ENCODE peak calls at places on chromosome 16, in seven cellular contexts. P is gastrocnemius medialis, G is fibroblast of pulmonary artery, V is neural progenitor cell, J is esophagus squamous epithelium, R is GM12865, A is AG10803. D is an unnamed sample.
A peak's percentile ranks its signal among the peaks of the same experiment; 100 is the strongest.

GRCh38 chr16:85225721-85226120 is 113.4 kb upstream of the CIBAR2 start:
- DNase-seq in J (no peak), G (no peak), V (no peak), P (no peak), R (no peak), A (no peak), D (no peak)

GRCh38 chr16:47644166-47644565 is 183.0 kb downstream of the PHKB start:
- DNase-seq in R (no peak), V (no peak), A (peak; percentile 87), P (no peak), G (peak; percentile 95), J (no peak), D (no peak)

GRCh38 chr16:85563515-85564276 is 49.4 kb upstream of the GSE1 start:
- DNase-seq in V (no peak), P (no peak), G (peak; percentile 62), A (peak; percentile 34), R (no peak), J (no peak), D (no peak)

GRCh38 chr16:13070268-13070667 is 168.9 kb downstream of the SHISA9 start:
- DNase-seq in A (no peak), G (no peak), P (no peak), R (no peak), J (no peak), V (peak; percentile 93), D (no peak)

GRCh38 chr16:11675561-11676511 is 7.6 kb downstream of the SNN start:
- DNase-seq in J (no peak), G (no peak), V (no peak), A (no peak), P (peak; percentile 95), R (no peak), D (no peak)

GRCh38 chr16:88650749-88651275 is at the start of gene CYBA:
- DNase-seq in J (no peak), R (peak; percentile 94), A (peak; percentile 40), G (peak; percentile 41), V (peak; percentile 72), P (peak; percentile 37), D (peak; percentile 45)

GRCh38 chr16:65037558-65037957 is 84.3 kb downstream of the CDH11 start:
- DNase-seq in P (no peak), A (no peak), J (no peak), G (no peak), V (peak; percentile 43), R (no peak), D (no peak)

GRCh38 chr16:71681360-71681759 is 43.1 kb downstream of the PHLPP2 start:
- DNase-seq in A (no peak), J (no peak), V (no peak), P (no peak), R (no peak), G (no peak), D (no peak)

GRCh38 chr16:2529961-2530628 is 1.1 kb downstream of the CEMP1 start:
- DNase-seq in A (no peak), J (no peak), P (no peak), G (no peak), V (no peak), R (no peak), D (no peak)

GRCh38 chr16:22948603-22949368 is 134.8 kb downstream of the HS3ST2 start:
- DNase-seq in J (peak; percentile 15), R (peak; percentile 62), A (peak; percentile 45), G (peak; percentile 76), P (peak; percentile 31), V (peak; percentile 81), D (peak; percentile 75)

GRCh38 chr16:88605186-88606145 is 32.9 kb upstream of the IL17C start:
- DNase-seq in V (no peak), R (no peak), P (no peak), J (no peak), G (no peak), A (no peak), D (no peak)

GRCh38 chr16:19559242-19559910 is 3.9 kb downstream of the VPS35L start:
- DNase-seq in J (no peak), A (peak; percentile 69), G (peak; percentile 85), R (peak; percentile 57), P (no peak), V (peak; percentile 71), D (peak; percentile 50)

GRCh38 chr16:17927015-17927414 is 409.5 kb downstream of the NPIPA8 start:
- DNase-seq in V (no peak), A (no peak), J (no peak), R (no peak), P (no peak), G (no peak), D (no peak)

DNA sequence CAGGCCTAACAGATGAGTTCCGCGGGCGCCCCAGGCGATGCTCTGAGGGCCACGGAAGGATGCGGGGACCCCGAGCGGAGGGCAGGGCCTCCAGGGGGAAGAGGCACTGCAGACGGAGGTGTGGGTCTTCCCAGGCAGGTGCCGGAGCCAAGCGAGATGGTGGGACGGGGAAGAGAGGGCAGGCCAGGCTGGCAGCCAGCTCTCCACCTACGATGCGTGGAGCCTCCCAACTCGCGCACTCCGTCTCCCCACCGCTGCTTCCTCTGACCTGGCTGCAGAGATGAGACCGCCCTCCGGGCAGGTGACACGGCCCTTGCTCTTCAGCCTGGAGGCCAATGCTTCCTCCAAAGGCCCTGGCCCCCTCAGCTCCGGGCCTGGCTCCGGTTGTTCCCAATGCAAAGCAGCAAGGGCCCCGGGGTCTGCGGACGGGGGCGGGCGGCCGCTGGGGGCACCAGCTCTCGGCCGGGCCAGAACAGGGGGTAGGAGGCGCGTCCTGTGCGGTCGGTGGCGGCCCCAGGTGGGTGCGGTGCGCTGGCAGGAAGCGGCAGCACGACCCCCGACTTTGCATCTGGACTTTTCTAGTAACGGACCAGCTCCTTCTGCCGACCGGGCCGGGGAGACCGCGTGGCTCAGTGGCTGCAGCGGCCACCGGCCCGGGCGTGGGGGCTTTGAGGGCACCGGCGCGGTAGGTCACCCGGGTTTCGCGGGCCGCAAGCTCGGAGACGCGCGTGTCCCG is 1.5 kb upstream of the SOX8 start:
- DNase-seq in A (no peak), G (no peak), V (peak; percentile 52), R (no peak), P (no peak), J (no peak), D (no peak)
- H3K4me3 ChIP-seq in A (no peak overlapping the region), G (no peak overlapping the region), V (peak overlapping the region; percentile 63), R (no peak overlapping the region), P (peak overlapping the region; percentile 43), J (peak overlapping the region; percentile 56), D (no peak overlapping the region)

GRCh38 chr16:31274831-31275816 is 15.3 kb downstream of the ITGAM start:
- DNase-seq in A (no peak), G (no peak), R (no peak), P (no peak), V (no peak), J (no peak), D (no peak)

GRCh38 chr16:31271621-31272190 is 11.9 kb downstream of the ITGAM start:
- DNase-seq in V (no peak), J (no peak), G (no peak), A (no peak), R (no peak), P (no peak), D (no peak)

GRCh38 chr16:31270795-31271194 is 11.0 kb downstream of the ITGAM start:
- DNase-seq in P (no peak), V (no peak), G (no peak), A (no peak), R (no peak), J (no peak), D (no peak)

GRCh38 chr16:31273187-31273586 is 13.4 kb downstream of the ITGAM start:
- DNase-seq in R (no peak), V (no peak), J (no peak), A (no peak), P (no peak), G (no peak), D (no peak)

GRCh38 chr16:31273676-31274075 is 13.9 kb downstream of the ITGAM start:
- DNase-seq in A (peak; percentile 46), P (no peak), G (no peak), V (no peak), J (no peak), R (no peak), D (no peak)
- H3K4me3 ChIP-seq in A (no peak overlapping the region), P (no peak overlapping the region), G (no peak overlapping the region), V (no peak overlapping the region), J (no peak overlapping the region), R (no peak overlapping the region), D (no peak overlapping the region)

DNA sequence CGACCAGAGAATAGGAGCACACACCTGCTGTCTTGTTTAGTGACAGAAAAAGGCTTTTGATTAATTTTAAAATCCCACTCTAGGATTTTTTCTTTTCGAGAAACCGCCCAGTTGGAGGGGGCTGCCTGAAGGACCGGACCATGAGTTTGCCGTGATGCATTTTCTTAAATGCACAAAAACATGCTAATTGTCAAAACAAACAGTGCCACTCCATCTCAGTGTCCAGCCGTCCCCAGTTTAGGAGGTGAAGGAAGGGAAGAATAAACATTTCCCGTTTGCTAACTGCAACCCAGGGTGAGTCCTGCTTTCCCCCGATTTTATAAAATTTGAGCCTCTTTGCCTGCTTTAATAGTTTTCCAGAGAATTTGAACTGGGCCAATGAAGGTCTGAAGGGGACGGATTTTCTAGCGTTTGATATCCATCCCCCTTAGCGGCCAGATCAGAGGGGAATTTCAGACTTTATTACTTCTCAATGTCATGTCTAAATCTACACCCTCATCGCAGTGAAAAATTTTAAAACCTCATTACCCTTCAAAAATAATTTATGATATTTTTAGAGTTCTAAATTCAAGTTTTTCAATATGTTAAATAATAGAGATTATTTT is 3.3 kb downstream of the FOXC2 start:
- DNase-seq in A (no peak), R (no peak), V (no peak), G (no peak), P (no peak), J (no peak), D (no peak)
- H3K4me3 ChIP-seq in A (peak overlapping the region; percentile 70), R (no peak overlapping the region), V (no peak overlapping the region), G (peak overlapping the region; percentile 77), P (no peak overlapping the region), J (peak overlapping the region; percentile 2), D (no peak overlapping the region)

GRCh38 chr16:50281391-50282009 is 15.1 kb downstream of the ADCY7 start:
- DNase-seq in A (no peak), V (no peak), J (no peak), G (no peak), R (no peak), P (no peak), D (no peak)
- H3K4me3 ChIP-seq in A (no peak overlapping the region), V (no peak overlapping the region), J (peak overlapping the region; percentile 20), G (no peak overlapping the region), R (peak overlapping the region; percentile 36), P (no peak overlapping the region), D (no peak overlapping the region)

DNA sequence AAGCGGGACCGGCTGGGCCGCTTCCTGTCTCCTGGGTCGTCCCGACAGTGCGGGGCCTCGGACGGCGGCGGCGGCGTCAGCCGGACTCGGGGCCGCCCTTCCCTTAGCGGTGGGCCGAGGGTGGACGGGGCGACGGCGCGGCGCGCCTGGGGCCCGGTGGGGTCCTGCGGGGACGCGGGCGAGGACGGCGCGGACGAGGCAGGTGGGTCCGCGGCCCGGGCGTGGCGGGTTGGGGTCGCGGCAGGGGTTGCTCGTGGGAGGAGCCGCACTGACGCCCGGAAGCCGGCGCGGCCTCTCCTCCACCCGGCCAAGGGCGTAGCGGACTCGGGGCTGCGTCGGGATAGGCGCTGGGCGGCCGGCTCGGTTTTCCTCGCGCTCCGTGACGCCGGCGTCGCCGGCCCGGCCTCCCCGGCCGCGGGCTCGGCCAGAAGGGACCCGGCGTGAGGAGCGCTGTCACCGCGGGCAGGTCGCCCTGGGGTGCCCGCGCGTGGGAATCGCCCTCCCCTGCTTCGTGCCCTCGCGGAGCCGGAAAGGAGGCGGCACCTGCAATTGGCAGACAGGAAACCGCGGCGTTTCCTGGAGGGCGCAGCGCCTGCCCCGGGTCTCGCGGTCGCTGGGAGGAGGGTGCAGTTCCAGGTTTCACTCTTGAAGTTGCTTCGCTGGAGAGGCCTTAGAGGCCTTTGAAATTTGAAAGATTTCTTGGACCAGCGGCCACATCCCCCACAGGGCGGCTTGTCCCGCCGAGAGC is 481 bp downstream of the ZNF276 start:
- DNase-seq in V (peak; percentile 62), J (no peak), P (no peak), A (peak; percentile 38), R (peak; percentile 82), G (peak; percentile 61), D (peak; percentile 85)
- H3K4me3 ChIP-seq in V (peak overlapping the region; percentile 97), J (peak overlapping the region; percentile 91), P (peak overlapping the region; percentile 92), A (peak overlapping the region; percentile 84), R (peak overlapping the region; percentile 80), G (peak overlapping the region; percentile 79), D (peak overlapping the region; percentile 64)

D was measured in Jurkat, Clone E6-1.